ENCODE peak calls at places on chromosomes 3 and 15, in five cellular contexts. One of them, this sample, is unnamed.

GRCh38 chr3:42051384-42052131 is 39.6 kb upstream of the TRAK1 start:
- DNase-seq in posterior cingulate gyrus: no peak
- DNase-seq in endothelial cell: no peak
- DNase-seq in HL-60: no peak
- DNase-seq in kidney: no peak
- DNase-seq in this sample: no peak

GRCh38 chr15:73647259-73648026 is 14.3 kb upstream of the NPTN start:
- DNase-seq in endothelial cell: no peak
- DNase-seq in posterior cingulate gyrus: no peak
- DNase-seq in HL-60: no peak
- DNase-seq in kidney: no peak
- DNase-seq in this sample: no peak

GRCh38 chr15:48459571-48460461 is 128.6 kb downstream of the DUT start:
- DNase-seq in posterior cingulate gyrus: no peak
- DNase-seq in kidney: no peak
- DNase-seq in HL-60: no peak
- DNase-seq in endothelial cell: no peak
- DNase-seq in this sample: no peak

GRCh38 chr3:10349801-10350200 is 28.9 kb upstream of the SEC13 start:
- DNase-seq in HL-60: no peak
- DNase-seq in posterior cingulate gyrus: no peak
- DNase-seq in endothelial cell: no peak
- DNase-seq in kidney: peak
- DNase-seq in this sample: no peak

GRCh38 chr3:8355346-8355745 is 146.3 kb upstream of the LMCD1 start:
- DNase-seq in HL-60: no peak
- DNase-seq in posterior cingulate gyrus: no peak
- DNase-seq in kidney: no peak
- DNase-seq in endothelial cell: no peak
- DNase-seq in this sample: no peak

GRCh38 chr3:74304419-74304818 is 310.0 kb downstream of the CNTN3 start:
- DNase-seq in endothelial cell: no peak
- DNase-seq in posterior cingulate gyrus: no peak
- DNase-seq in HL-60: no peak
- DNase-seq in kidney: no peak
- DNase-seq in this sample: no peak

GRCh38 chr15:66598095-66598815 is 32.5 kb upstream of the LCTL start:
- DNase-seq in posterior cingulate gyrus: no peak
- DNase-seq in HL-60: no peak
- DNase-seq in kidney: peak
- DNase-seq in endothelial cell: no peak
- DNase-seq in this sample: no peak

GRCh38 chr3:127000792-127001191 is 17.9 kb downstream of the PLXNA1 start:
- DNase-seq in endothelial cell: no peak
- DNase-seq in HL-60: no peak
- DNase-seq in posterior cingulate gyrus: no peak
- DNase-seq in kidney: no peak
- DNase-seq in this sample: no peak

GRCh38 chr3:136632625-136633081 is 119.5 kb downstream of the STAG1 start:
- DNase-seq in endothelial cell: no peak
- DNase-seq in posterior cingulate gyrus: no peak
- DNase-seq in kidney: no peak
- DNase-seq in HL-60: no peak
- DNase-seq in this sample: no peak